ENCODE peak calls at places on chromosomes 12 and 14, in eight cellular contexts. K, Y, G, W, N, C, R and E are unnamed samples.

GRCh38 chr12:52333321-52333720 is 12.1 kb upstream of the KRT83 start:
- DNase-seq in K (no peak), Y (no peak), G (no peak), W (no peak), N (no peak), C (no peak), R (no peak), E (no peak)

GRCh38 chr12:29591140-29592020 is 93.9 kb upstream of the OVCH1 start:
- DNase-seq in K (no peak), Y (no peak), G (no peak), W (no peak), N (peak), C (no peak), R (no peak), E (peak)

GRCh38 chr12:89211456-89211855 is 140.8 kb downstream of the DUSP6 start:
- DNase-seq in K (no peak), Y (no peak), G (no peak), W (no peak), N (peak), C (no peak), R (no peak), E (peak)

GRCh38 chr14:81625343-81625742 is 91.7 kb upstream of the SEL1L start:
- DNase-seq in K (no peak), Y (peak), G (no peak), W (no peak), N (peak), C (no peak), R (no peak), E (peak)

GRCh38 chr12:107436376-107436775 is 249.2 kb upstream of the PWP1 start:
- DNase-seq in K (no peak), Y (no peak), G (no peak), W (no peak), N (peak), C (no peak), R (no peak), E (peak)

GRCh38 chr12:41724216-41724615 is 420.5 kb downstream of the GXYLT1 start:
- DNase-seq in K (no peak), Y (no peak), G (no peak), W (no peak), N (no peak), C (no peak), R (no peak), E (no peak)

GRCh38 chr14:106209745-106210144 is 683.4 kb downstream of the TMEM121 start:
- DNase-seq in K (no peak), Y (no peak), G (no peak), W (no peak), N (no peak), C (peak), R (peak), E (no peak)

GRCh38 chr12:96258451-96258933 is 64.3 kb downstream of the ELK3 start:
- DNase-seq in K (no peak), Y (no peak), G (peak), W (no peak), N (peak), C (no peak), R (peak), E (peak)

GRCh38 chr14:63174760-63175191 is 29.5 kb upstream of the RHOJ start:
- DNase-seq in K (no peak), Y (no peak), G (no peak), W (no peak), N (peak), C (no peak), R (no peak), E (peak)

GRCh38 chr14:105273062-105273461 is 24.7 kb downstream of the BTBD6 start:
- DNase-seq in K (no peak), Y (no peak), G (no peak), W (no peak), N (no peak), C (no peak), R (no peak), E (no peak)

GRCh38 chr12:52260351-52261210 is 13.9 kb upstream of the KRT86 start:
- DNase-seq in K (no peak), Y (no peak), G (no peak), W (no peak), N (peak), C (no peak), R (no peak), E (peak)

GRCh38 chr12:124923906-124924734 is 9.7 kb upstream of the UBC start:
- DNase-seq in K (no peak), Y (no peak), G (no peak), W (no peak), N (peak), C (no peak), R (no peak), E (peak)

GRCh38 chr12:75710361-75711069 is 199.1 kb upstream of the KRR1 start:
- DNase-seq in K (no peak), Y (no peak), G (no peak), W (no peak), N (no peak), C (no peak), R (no peak), E (peak)

GRCh38 chr14:98957211-98958047 is 314.6 kb downstream of the BCL11B start:
- DNase-seq in K (no peak), Y (no peak), G (peak), W (no peak), N (peak), C (no peak), R (no peak), E (peak)

GRCh38 chr14:71725802-71726638 is 206.2 kb upstream of the RGS6 start:
- DNase-seq in K (no peak), Y (no peak), G (no peak), W (no peak), N (peak), C (no peak), R (no peak), E (peak)

GRCh38 chr12:1936406-1937320 is 18.2 kb upstream of the CACNA2D4 start:
- DNase-seq in K (no peak), Y (no peak), G (peak), W (no peak), N (peak), C (peak), R (no peak), E (peak)

GRCh38 chr14:100383727-100384158 is 60.6 kb downstream of the SLC25A47 start:
- DNase-seq in K (peak), Y (peak), G (peak), W (peak), N (peak), C (peak), R (peak), E (peak)

GRCh38 chr14:38285962-38286361 is 30.1 kb upstream of the CLEC14A start:
- DNase-seq in K (no peak), Y (no peak), G (no peak), W (no peak), N (no peak), C (no peak), R (no peak), E (no peak)

GRCh38 chr12:89352242-89352491 is 134 bp downstream of the DUSP6 start:
- DNase-seq in K (no peak), Y (no peak), G (no peak), W (no peak), N (no peak), C (no peak), R (no peak), E (no peak)

GRCh38 chr14:31075144-31075543 is 49.0 kb upstream of the STRN3 start:
- DNase-seq in K (no peak), Y (no peak), G (no peak), W (no peak), N (no peak), C (no peak), R (no peak), E (no peak)

GRCh38 chr12:1835178-1836131 is 15.1 kb downstream of the LRTM2 start:
- DNase-seq in K (no peak), Y (no peak), G (no peak), W (no peak), N (no peak), C (no peak), R (no peak), E (no peak)

GRCh38 chr14:85762523-85762922 is 232.6 kb downstream of the FLRT2 start:
- DNase-seq in K (no peak), Y (no peak), G (no peak), W (no peak), N (no peak), C (no peak), R (no peak), E (no peak)

GRCh38 chr14:30874120-30874998 is at the start of gene COCH:
- DNase-seq in K (peak), Y (no peak), G (peak), W (peak), N (no peak), C (peak), R (peak), E (peak)

GRCh38 chr12:109347579-109347978 is at the start of gene MYO1H:
- DNase-seq in K (no peak), Y (no peak), G (no peak), W (no peak), N (no peak), C (no peak), R (no peak), E (no peak)

GRCh38 chr12:84624601-84625000 is 288.0 kb downstream of the SLC6A15 start:
- DNase-seq in K (no peak), Y (no peak), G (no peak), W (no peak), N (no peak), C (no peak), R (no peak), E (no peak)

GRCh38 chr14:78154827-78155226 is 15.3 kb upstream of the NRXN3 start:
- DNase-seq in K (no peak), Y (no peak), G (no peak), W (no peak), N (no peak), C (no peak), R (no peak), E (no peak)

GRCh38 chr14:94615823-94616570 is 3.8 kb downstream of the SERPINA3 start:
- DNase-seq in K (no peak), Y (no peak), G (no peak), W (no peak), N (no peak), C (no peak), R (no peak), E (no peak)

GRCh38 chr14:68141531-68142088 is 322.0 kb downstream of the RAD51B start:
- DNase-seq in K (no peak), Y (no peak), G (no peak), W (no peak), N (peak), C (no peak), R (no peak), E (peak)

GRCh38 chr14:100654814-100655795 is 67.9 kb upstream of the BEGAIN start:
- DNase-seq in K (peak), Y (no peak), G (peak), W (peak), N (no peak), C (peak), R (peak), E (no peak)

GRCh38 chr14:63493246-63493645 is 49.9 kb downstream of the PPP2R5E start:
- DNase-seq in K (no peak), Y (no peak), G (no peak), W (no peak), N (no peak), C (no peak), R (no peak), E (peak)

GRCh38 chr12:89801284-89801683 is 92.6 kb upstream of the ATP2B1 start:
- DNase-seq in K (no peak), Y (no peak), G (no peak), W (no peak), N (no peak), C (no peak), R (no peak), E (no peak)

GRCh38 chr14:88682495-88683114 is 110.1 kb downstream of the EML5 start:
- DNase-seq in K (no peak), Y (no peak), G (no peak), W (no peak), N (no peak), C (no peak), R (no peak), E (no peak)